ENCODE peak calls at places on chromosomes 2 and 18, in seven cellular contexts. H, L, V, S, T, J and D are unnamed samples.

GRCh38 chr2:157989227-157989626 is 112.4 kb upstream of the UPP2 start:
- DNase-seq in S (no peak), L (no peak), H (no peak), T (no peak), J (no peak), V (no peak), D (no peak)

GRCh38 chr2:172600644-172601043 is 44.8 kb downstream of the PDK1 start:
- DNase-seq in L (no peak), S (no peak), T (no peak), V (peak), J (no peak), H (no peak), D (no peak)

GRCh38 chr2:23414876-23415275 is 29.9 kb downstream of the KLHL29 start:
- DNase-seq in S (peak), J (no peak), V (peak), T (no peak), H (no peak), L (no peak), D (peak)

GRCh38 chr2:227207573-227207972 is 43.1 kb downstream of the COL4A3 start:
- DNase-seq in V (no peak), H (no peak), T (no peak), L (no peak), J (no peak), S (no peak), D (no peak)

GRCh38 chr18:41989508-41989907 is 34.5 kb downstream of the PIK3C3 start:
- DNase-seq in L (no peak), J (no peak), S (no peak), V (no peak), H (no peak), T (no peak), D (no peak)

GRCh38 chr2:239343946-239344856 is 56.6 kb downstream of the HDAC4 start:
- DNase-seq in T (no peak), J (no peak), L (no peak), S (no peak), V (no peak), H (no peak), D (no peak)

GRCh38 chr2:186575302-186575701 is 14.6 kb upstream of the ITGAV start:
- DNase-seq in H (peak), S (peak), T (peak), J (no peak), V (peak), L (peak), D (no peak)

GRCh38 chr2:147689510-147689909 is 155.3 kb upstream of the ACVR2A start:
- DNase-seq in S (no peak), H (peak), L (no peak), J (no peak), T (no peak), V (no peak), D (no peak)

GRCh38 chr2:37707393-37707792 is 36.0 kb upstream of the CDC42EP3 start:
- DNase-seq in V (no peak), T (no peak), H (no peak), J (no peak), S (no peak), L (no peak), D (no peak)

GRCh38 chr2:205720451-205720902 is 38.2 kb downstream of the NRP2 start:
- DNase-seq in S (no peak), H (no peak), L (peak), J (no peak), V (no peak), T (no peak), D (no peak)

GRCh38 chr2:124258481-124258880 is 233.4 kb downstream of the CNTNAP5 start:
- DNase-seq in J (no peak), L (no peak), H (no peak), T (no peak), V (no peak), S (no peak), D (no peak)

GRCh38 chr18:55509631-55510372 is 78.2 kb downstream of the TCF4 start:
- DNase-seq in V (peak), S (peak), L (no peak), T (no peak), J (no peak), H (peak), D (no peak)

GRCh38 chr2:69933839-69934613 is 19.1 kb downstream of the MXD1 start:
- DNase-seq in J (no peak), V (peak), H (peak), L (no peak), S (peak), T (no peak), D (no peak)

GRCh38 chr2:108377411-108377810 is 343 bp upstream of the SULT1C4 start:
- DNase-seq in T (no peak), V (peak), S (no peak), L (no peak), H (no peak), J (no peak), D (no peak)

GRCh38 chr2:45409677-45410076 is 201.4 kb downstream of the SRBD1 start:
- DNase-seq in V (no peak), T (no peak), J (no peak), L (no peak), S (no peak), H (no peak), D (no peak)

GRCh38 chr2:102313950-102314349 is 2.6 kb downstream of the IL1RL1 start:
- DNase-seq in L (no peak), V (peak), J (no peak), H (peak), S (no peak), T (no peak), D (no peak)

GRCh38 chr2:240338274-240338673 is 97.2 kb upstream of the GPC1 start:
- DNase-seq in S (no peak), L (no peak), V (no peak), J (no peak), H (no peak), T (no peak), D (peak)

GRCh38 chr2:54683596-54683995 is 39.9 kb upstream of the EML6 start:
- DNase-seq in S (no peak), T (no peak), H (no peak), V (no peak), J (no peak), L (no peak), D (no peak)

GRCh38 chr2:45498661-45499550 is 112.2 kb downstream of the SRBD1 start:
- DNase-seq in T (no peak), J (no peak), V (no peak), L (no peak), H (no peak), S (no peak), D (no peak)

GRCh38 chr2:7730449-7730848 is 813.2 kb downstream of the RNF144A start:
- DNase-seq in T (no peak), V (no peak), L (no peak), J (no peak), H (no peak), S (no peak), D (no peak)

GRCh38 chr18:48955528-48956261 is 4.9 kb upstream of the SMAD7 start:
- DNase-seq in S (peak), V (peak), L (no peak), T (no peak), H (peak), J (no peak), D (no peak)

GRCh38 chr2:233094614-233095013 is 34.5 kb downstream of the INPP5D start:
- DNase-seq in H (no peak), V (no peak), J (no peak), S (no peak), T (no peak), L (no peak), D (no peak)

GRCh38 chr2:69298261-69298660 is 88.8 kb downstream of the GFPT1 start:
- DNase-seq in J (no peak), T (no peak), L (no peak), S (peak), V (peak), H (peak), D (no peak)

GRCh38 chr2:8719528-8719927 is 37.7 kb downstream of the ID2 start:
- DNase-seq in J (no peak), V (no peak), L (no peak), S (no peak), T (no peak), H (no peak), D (no peak)

GRCh38 chr2:223887127-223887526 is 49.7 kb upstream of the AP1S3 start:
- DNase-seq in H (peak), V (no peak), S (no peak), J (peak), T (no peak), L (no peak), D (no peak)

DNA sequence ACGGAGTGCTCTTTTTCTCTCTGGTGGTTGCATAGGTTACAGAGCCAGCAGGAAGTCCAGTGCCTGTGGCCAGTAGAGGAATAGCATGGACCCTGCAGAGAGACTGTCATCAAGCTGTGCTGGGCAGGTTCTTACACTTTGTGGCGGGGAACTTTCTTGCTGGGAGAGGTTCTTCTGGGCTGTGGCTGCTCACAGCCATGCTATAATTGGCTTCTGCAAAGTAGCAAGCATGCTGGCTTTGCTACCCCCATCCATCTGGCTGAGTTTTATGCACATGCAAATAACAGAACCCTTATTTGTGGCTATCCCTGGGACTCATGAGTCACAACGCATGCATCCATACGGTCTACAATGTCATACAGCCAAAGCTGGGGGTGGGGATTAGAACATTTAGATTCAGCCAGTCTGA is 68.9 kb downstream of the PLCL1 start:
- DNase-seq in T (no peak), V (peak), H (peak), L (no peak), S (peak), J (no peak), D (no peak)
- TF ChIP-seq CTCF in T (no peak), V (peak), H (no peak), L (no peak), S (no peak), J (no peak), D (peak)

DNA sequence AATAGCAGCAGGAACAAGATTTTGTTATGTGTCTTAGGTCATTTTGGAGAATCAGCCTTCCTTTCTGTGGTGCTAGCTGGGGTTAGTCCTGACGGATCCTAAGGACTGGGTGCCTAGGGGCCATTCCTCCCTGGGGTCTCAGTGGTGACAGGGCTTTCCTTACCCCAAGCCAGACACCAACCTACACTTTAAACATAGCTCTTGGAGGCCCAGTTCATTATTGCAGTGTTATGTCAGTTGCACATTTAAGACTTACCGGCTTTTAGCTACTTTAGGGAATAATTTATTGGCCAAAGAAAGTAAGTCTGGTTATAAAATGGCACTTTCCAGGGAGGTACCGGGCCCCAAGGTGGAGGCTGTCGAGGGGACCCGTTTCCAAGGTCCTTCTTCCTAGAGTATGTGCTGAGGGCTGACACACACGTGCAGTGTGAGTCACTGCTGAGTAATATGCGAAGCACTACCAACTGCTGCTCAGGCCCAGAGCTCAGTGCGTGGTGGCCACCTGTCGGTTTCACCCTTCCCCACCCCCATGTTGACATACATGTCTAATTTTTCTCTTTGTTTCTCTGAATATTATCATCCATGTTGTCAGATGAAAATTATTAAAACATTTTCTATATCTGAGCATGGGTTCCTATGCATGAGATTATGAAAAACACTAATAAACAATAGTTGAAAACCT is 37.0 kb upstream of the GRHL1 start:
- DNase-seq in H (peak), L (no peak), T (no peak), S (peak), V (peak), J (no peak), D (no peak)
- TF ChIP-seq CTCF in H (peak), L (no peak), T (no peak), S (peak), V (peak), J (no peak), D (no peak)

DNA sequence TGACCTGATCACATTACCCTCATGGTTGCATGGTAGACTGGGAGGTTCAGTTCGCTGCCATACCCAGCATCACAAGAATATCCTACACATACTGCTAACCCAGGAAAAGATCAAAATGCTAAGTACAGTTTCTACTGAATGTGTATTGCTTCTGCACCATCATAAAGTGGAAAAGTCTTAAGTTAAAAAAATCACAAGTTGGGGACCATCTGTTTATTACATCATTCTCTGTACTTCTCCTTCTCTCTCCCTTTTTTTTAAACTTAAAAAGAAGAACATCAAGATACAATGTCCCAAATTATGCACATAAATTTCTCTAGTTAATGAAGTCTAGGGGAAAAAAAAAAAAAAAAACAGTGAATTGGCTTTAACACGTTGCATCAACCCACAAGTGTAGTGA is 43.3 kb downstream of the NBAS start:
- DNase-seq in J (no peak), T (no peak), S (no peak), V (no peak), L (no peak), H (no peak), D (no peak)
- TF ChIP-seq CTCF in J (no peak), T (no peak), S (no peak), V (no peak), L (no peak), H (no peak), D (no peak)

GRCh38 chr18:12586956-12587355 is 71.0 kb downstream of the SPIRE1 start:
- DNase-seq in J (no peak), H (no peak), V (no peak), S (no peak), L (no peak), T (no peak), D (no peak)
- TF ChIP-seq CTCF in J (no peak), H (no peak), V (no peak), S (no peak), L (no peak), T (no peak), D (no peak)

DNA sequence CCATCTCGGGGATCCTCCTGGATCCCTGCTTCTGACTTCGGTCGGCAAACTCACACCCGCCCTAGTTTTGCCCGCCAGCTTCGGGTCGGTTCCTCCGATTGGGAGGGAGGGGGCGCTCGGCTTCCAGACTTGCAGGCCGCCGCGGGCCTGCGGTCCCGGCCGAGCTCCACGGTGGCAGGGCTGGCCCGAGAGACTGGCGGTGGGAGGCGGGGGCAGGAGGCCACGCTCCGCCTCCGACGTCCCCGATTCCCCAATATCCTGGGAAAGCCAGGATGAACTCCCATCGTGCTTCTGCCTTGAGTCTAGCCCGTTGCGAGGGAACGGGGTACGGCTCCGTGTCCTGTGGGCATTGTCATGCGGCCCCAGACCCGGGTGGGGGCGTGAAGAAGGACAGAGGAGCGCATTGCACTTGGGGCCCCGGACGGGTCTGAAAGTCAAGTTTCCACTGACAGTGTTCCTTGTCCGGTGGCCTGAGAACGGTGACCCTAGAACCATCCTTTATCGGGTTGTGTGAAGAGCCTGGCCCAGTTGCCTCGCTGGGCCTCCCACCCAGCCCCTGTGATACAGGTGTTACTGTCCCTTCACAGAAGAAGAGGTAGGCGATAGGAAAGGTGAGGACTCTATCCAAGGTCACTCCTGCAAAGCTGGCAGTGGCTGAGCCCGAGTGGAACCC is 2.4 kb upstream of the INHBB start:
- DNase-seq in T (peak), V (peak), J (peak), L (peak), H (peak), S (peak), D (peak)
- TF ChIP-seq CTCF in T (peak), V (peak), J (peak), L (peak), H (peak), S (peak), D (peak)

DNA sequence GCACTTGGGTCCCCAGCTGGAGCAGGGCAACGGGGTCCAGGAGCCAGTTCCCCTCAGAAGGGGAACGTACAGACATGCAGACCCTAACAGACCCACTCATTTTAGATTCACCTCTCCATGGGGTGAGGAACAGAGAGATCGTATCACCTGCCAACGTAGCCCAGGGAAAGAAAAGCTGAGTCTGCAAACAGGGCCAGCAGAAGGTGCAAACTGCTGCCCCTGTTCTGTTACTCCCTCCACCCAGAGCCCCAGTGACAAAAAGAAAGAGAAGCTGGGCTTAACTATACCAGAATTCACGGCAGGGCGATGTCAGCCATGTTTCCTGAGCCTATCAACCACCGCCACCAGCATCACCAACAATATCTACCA is 817 bp upstream of the HS1BP3 start:
- DNase-seq in H (no peak), T (no peak), S (no peak), L (no peak), V (no peak), J (no peak), D (no peak)
- TF ChIP-seq CTCF in H (no peak), T (no peak), S (no peak), L (no peak), V (no peak), J (no peak), D (no peak)

GRCh38 chr2:84970956-84971798 is at the start of gene KCMF1:
- DNase-seq in H (peak), L (peak), V (no peak), T (peak), S (peak), J (peak), D (peak)

GRCh38 chr2:84965827-84966226 is 5.1 kb upstream of the KCMF1 start:
- DNase-seq in T (no peak), J (no peak), L (no peak), S (no peak), V (no peak), H (no peak), D (no peak)

GRCh38 chr2:84969511-84970265 is 1.3 kb upstream of the KCMF1 start:
- DNase-seq in T (no peak), S (no peak), L (no peak), J (no peak), V (no peak), H (no peak), D (no peak)

GRCh38 chr2:84971799-84972790 is 1.1 kb downstream of the KCMF1 start:
- DNase-seq in V (no peak), J (peak), S (no peak), L (peak), H (peak), T (peak), D (peak)

DNA sequence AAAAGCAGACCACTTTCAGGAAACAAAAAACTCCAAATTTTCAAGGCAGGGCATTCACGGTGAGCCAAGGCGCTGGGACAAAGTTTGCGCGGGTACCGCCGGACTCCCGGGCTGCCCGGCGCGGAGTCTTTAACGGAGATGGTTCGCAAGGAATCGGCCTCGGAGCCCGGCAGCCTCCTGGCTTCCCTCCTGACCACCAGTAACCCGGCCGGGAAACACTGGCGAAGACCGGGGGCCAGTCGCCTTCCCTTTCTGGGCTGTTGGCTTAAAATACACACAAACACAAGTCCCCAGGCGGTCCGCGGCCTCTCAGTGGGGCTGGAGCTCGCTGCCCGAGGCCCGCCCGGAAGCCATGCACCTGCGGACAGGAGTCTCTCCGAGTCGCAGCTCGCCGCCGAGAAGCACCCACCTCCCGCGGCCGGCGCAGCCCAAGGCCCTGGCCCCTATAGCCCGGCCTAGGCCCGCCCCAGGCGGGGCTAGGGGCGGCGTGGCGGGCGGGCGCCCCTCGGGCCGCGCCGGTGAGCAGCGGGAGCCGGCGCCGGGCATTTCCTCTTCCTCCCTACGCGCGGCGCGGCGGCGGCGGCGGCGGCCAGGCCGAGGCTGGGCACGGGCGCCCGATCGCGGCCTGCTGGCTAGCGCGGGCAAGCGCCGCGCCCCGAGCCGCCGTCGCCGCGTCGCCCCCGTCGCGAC is 550 bp upstream of the KCMF1 start:
- DNase-seq in J (peak), S (no peak), H (peak), V (no peak), T (peak), L (peak), D (peak)
- TF ChIP-seq CTCF in J (no peak), S (no peak), H (no peak), V (no peak), T (no peak), L (no peak), D (no peak)

GRCh38 chr2:177692828-177693269 is 300.3 kb downstream of the AGPS start:
- DNase-seq in V (no peak), J (no peak), L (no peak), T (no peak), H (peak), S (peak), D (no peak)
- TF ChIP-seq CTCF in V (peak), J (no peak), L (no peak), T (no peak), H (peak), S (peak), D (no peak)

GRCh38 chr2:203720922-203721672 is 14.7 kb downstream of the CD28 start:
- DNase-seq in H (no peak), S (no peak), T (no peak), L (no peak), J (no peak), V (no peak), D (no peak)
- TF ChIP-seq CTCF in H (no peak), S (no peak), T (no peak), L (no peak), J (no peak), V (no peak), D (no peak)